ENCODE peak calls at places on chromosomes 12 and 14, in six cellular contexts. One of them, this sample, is unnamed.

GRCh38 chr14:24075485-24076301 is 4.3 kb downstream of the CPNE6 start:
- DNase-seq in fibroblast of pulmonary artery: no peak
- DNase-seq in PC-3: no peak
- DNase-seq in astrocyte of the spinal cord: no peak
- DNase-seq in HCT116: no peak
- DNase-seq in endothelial cell: no peak
- DNase-seq in this sample: no peak

GRCh38 chr14:19800282-19801117 is 3.1 kb upstream of the OR4N2 start:
- DNase-seq in endothelial cell: no peak
- DNase-seq in astrocyte of the spinal cord: no peak
- DNase-seq in PC-3: no peak
- DNase-seq in HCT116: no peak
- DNase-seq in fibroblast of pulmonary artery: no peak
- DNase-seq in this sample: no peak

GRCh38 chr12:2582631-2583616 is 211.8 kb upstream of the FKBP4 start:
- DNase-seq in fibroblast of pulmonary artery: peak
- DNase-seq in PC-3: peak
- DNase-seq in endothelial cell: peak
- DNase-seq in astrocyte of the spinal cord: peak
- DNase-seq in HCT116: peak
- DNase-seq in this sample: peak

GRCh38 chr12:118290130-118290529 is 82.6 kb downstream of the TAOK3 start:
- DNase-seq in HCT116: no peak
- DNase-seq in endothelial cell: no peak
- DNase-seq in PC-3: no peak
- DNase-seq in astrocyte of the spinal cord: peak
- DNase-seq in fibroblast of pulmonary artery: peak
- DNase-seq in this sample: no peak

GRCh38 chr14:55638665-55639064 is 58.7 kb downstream of the KTN1 start:
- DNase-seq in endothelial cell: no peak
- DNase-seq in astrocyte of the spinal cord: no peak
- DNase-seq in fibroblast of pulmonary artery: peak
- DNase-seq in PC-3: no peak
- DNase-seq in HCT116: no peak
- DNase-seq in this sample: no peak

GRCh38 chr12:58314610-58315009 is 373.2 kb downstream of the ATP23 start:
- DNase-seq in PC-3: no peak
- DNase-seq in fibroblast of pulmonary artery: peak
- DNase-seq in endothelial cell: no peak
- DNase-seq in astrocyte of the spinal cord: peak
- DNase-seq in HCT116: no peak
- DNase-seq in this sample: no peak

GRCh38 chr12:104630230-104630670 is 173.5 kb downstream of the CHST11 start:
- DNase-seq in astrocyte of the spinal cord: no peak
- DNase-seq in fibroblast of pulmonary artery: no peak
- DNase-seq in HCT116: no peak
- DNase-seq in PC-3: no peak
- DNase-seq in endothelial cell: no peak
- DNase-seq in this sample: no peak

GRCh38 chr12:56723889-56724659 is 1.0 kb downstream of the NACA start:
- DNase-seq in fibroblast of pulmonary artery: peak
- DNase-seq in endothelial cell: no peak
- DNase-seq in HCT116: no peak
- DNase-seq in astrocyte of the spinal cord: peak
- DNase-seq in PC-3: peak
- DNase-seq in this sample: no peak

GRCh38 chr12:124686885-124687694 is 119.7 kb upstream of the NCOR2 start:
- DNase-seq in endothelial cell: no peak
- DNase-seq in PC-3: no peak
- DNase-seq in HCT116: no peak
- DNase-seq in fibroblast of pulmonary artery: no peak
- DNase-seq in astrocyte of the spinal cord: peak
- DNase-seq in this sample: no peak

GRCh38 chr12:15629108-15629507 is 160.1 kb downstream of the EPS8 start:
- DNase-seq in HCT116: peak
- DNase-seq in endothelial cell: no peak
- DNase-seq in fibroblast of pulmonary artery: peak
- DNase-seq in PC-3: peak
- DNase-seq in astrocyte of the spinal cord: peak
- DNase-seq in this sample: peak

GRCh38 chr12:89618113-89618862 is 90.3 kb downstream of the ATP2B1 start:
- DNase-seq in endothelial cell: no peak
- DNase-seq in PC-3: no peak
- DNase-seq in fibroblast of pulmonary artery: no peak
- DNase-seq in HCT116: no peak
- DNase-seq in astrocyte of the spinal cord: no peak
- DNase-seq in this sample: no peak

GRCh38 chr14:24430143-24430681 is 458 bp downstream of the KHNYN start:
- DNase-seq in PC-3: peak
- DNase-seq in HCT116: no peak
- DNase-seq in fibroblast of pulmonary artery: peak
- DNase-seq in astrocyte of the spinal cord: peak
- DNase-seq in endothelial cell: peak
- DNase-seq in this sample: peak

GRCh38 chr12:15633201-15633600 is 156.0 kb downstream of the EPS8 start:
- DNase-seq in endothelial cell: no peak
- DNase-seq in fibroblast of pulmonary artery: peak
- DNase-seq in astrocyte of the spinal cord: no peak
- DNase-seq in PC-3: no peak
- DNase-seq in HCT116: no peak
- DNase-seq in this sample: no peak

GRCh38 chr12:120381752-120382419 is 12.9 kb upstream of the MSI1 start:
- DNase-seq in astrocyte of the spinal cord: peak
- DNase-seq in HCT116: no peak
- DNase-seq in PC-3: no peak
- DNase-seq in fibroblast of pulmonary artery: peak
- DNase-seq in endothelial cell: no peak
- DNase-seq in this sample: no peak

GRCh38 chr12:56766535-56766934 is 3.4 kb downstream of the HSD17B6 start:
- DNase-seq in astrocyte of the spinal cord: no peak
- DNase-seq in endothelial cell: no peak
- DNase-seq in HCT116: no peak
- DNase-seq in fibroblast of pulmonary artery: no peak
- DNase-seq in PC-3: no peak
- DNase-seq in this sample: no peak

GRCh38 chr14:81589381-81590065 is 55.9 kb upstream of the SEL1L start:
- DNase-seq in HCT116: no peak
- DNase-seq in astrocyte of the spinal cord: no peak
- DNase-seq in fibroblast of pulmonary artery: no peak
- DNase-seq in endothelial cell: no peak
- DNase-seq in PC-3: no peak
- DNase-seq in this sample: no peak

GRCh38 chr12:123767613-123768012 is 5.5 kb downstream of the DNAH10 start:
- DNase-seq in PC-3: no peak
- DNase-seq in fibroblast of pulmonary artery: no peak
- DNase-seq in astrocyte of the spinal cord: no peak
- DNase-seq in HCT116: no peak
- DNase-seq in endothelial cell: no peak
- DNase-seq in this sample: no peak

GRCh38 chr14:93657875-93658274 is 130.4 kb downstream of the PRIMA1 start:
- DNase-seq in astrocyte of the spinal cord: no peak
- DNase-seq in PC-3: no peak
- DNase-seq in fibroblast of pulmonary artery: no peak
- DNase-seq in endothelial cell: no peak
- DNase-seq in HCT116: no peak
- DNase-seq in this sample: no peak

GRCh38 chr12:52149651-52150241 is 42.1 kb downstream of the KRT80 start:
- DNase-seq in PC-3: no peak
- DNase-seq in fibroblast of pulmonary artery: no peak
- DNase-seq in endothelial cell: no peak
- DNase-seq in HCT116: no peak
- DNase-seq in astrocyte of the spinal cord: peak
- DNase-seq in this sample: no peak

GRCh38 chr14:71932229-71932951 is at the start of gene RGS6:
- DNase-seq in endothelial cell: peak
- DNase-seq in fibroblast of pulmonary artery: peak
- DNase-seq in astrocyte of the spinal cord: no peak
- DNase-seq in PC-3: peak
- DNase-seq in HCT116: peak
- DNase-seq in this sample: peak

GRCh38 chr12:100953217-100953616 is 158.6 kb downstream of the ANO4 start:
- DNase-seq in endothelial cell: no peak
- DNase-seq in fibroblast of pulmonary artery: peak
- DNase-seq in HCT116: no peak
- DNase-seq in PC-3: no peak
- DNase-seq in astrocyte of the spinal cord: no peak
- DNase-seq in this sample: no peak

GRCh38 chr12:53131844-53132243 is 28.6 kb downstream of the SOAT2 start:
- DNase-seq in fibroblast of pulmonary artery: no peak
- DNase-seq in HCT116: no peak
- DNase-seq in PC-3: no peak
- DNase-seq in endothelial cell: no peak
- DNase-seq in astrocyte of the spinal cord: no peak
- DNase-seq in this sample: no peak

GRCh38 chr14:99510556-99511139 is 29.4 kb downstream of the CCNK start:
- DNase-seq in PC-3: no peak
- DNase-seq in astrocyte of the spinal cord: no peak
- DNase-seq in endothelial cell: no peak
- DNase-seq in HCT116: no peak
- DNase-seq in fibroblast of pulmonary artery: no peak
- DNase-seq in this sample: no peak

GRCh38 chr12:124497658-124498057 is 69.8 kb downstream of the NCOR2 start:
- DNase-seq in HCT116: no peak
- DNase-seq in PC-3: no peak
- DNase-seq in astrocyte of the spinal cord: peak
- DNase-seq in fibroblast of pulmonary artery: peak
- DNase-seq in endothelial cell: no peak
- DNase-seq in this sample: no peak

DNA sequence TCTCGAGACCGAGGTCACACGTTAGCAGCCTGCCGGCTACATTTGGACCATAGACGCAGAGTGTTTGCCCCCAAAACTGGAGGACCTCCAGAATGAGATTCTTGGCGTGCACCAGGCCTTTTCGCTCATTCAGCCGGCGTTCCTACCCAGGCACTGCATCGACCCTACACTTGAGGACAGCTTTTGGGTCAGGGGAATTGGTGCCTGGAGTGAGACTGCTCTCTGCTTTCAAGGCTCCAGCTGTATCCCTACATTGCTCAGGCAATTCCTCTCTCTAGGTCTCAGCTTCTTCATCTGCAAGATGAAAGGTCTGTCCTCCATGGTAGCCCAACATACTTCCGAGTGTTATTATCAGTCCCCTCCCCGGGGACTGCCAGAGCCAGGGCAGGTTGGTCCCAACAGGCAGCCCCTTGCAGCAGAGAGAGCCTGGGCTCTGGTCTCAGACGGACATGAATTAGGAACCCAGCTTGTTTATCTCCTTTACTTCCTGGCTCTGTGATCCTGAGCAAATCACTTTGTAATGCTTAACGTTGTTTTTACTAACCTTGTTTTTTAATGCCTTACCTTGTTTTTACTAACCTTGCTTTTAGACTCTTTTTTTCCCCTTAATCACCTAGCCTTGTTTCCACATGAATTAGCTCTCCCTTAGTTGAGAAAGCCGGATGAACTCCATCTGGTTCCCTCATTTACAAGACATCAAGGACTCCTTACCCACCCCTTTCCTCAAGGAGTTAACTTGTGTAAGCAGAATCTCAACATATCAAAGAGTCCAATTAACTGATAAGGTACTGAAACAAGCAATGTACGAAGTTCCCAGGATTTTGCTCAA is 892 bp downstream of the TCHP start:
- DNase-seq in endothelial cell: peak
- DNase-seq in fibroblast of pulmonary artery: peak
- DNase-seq in PC-3: peak
- DNase-seq in HCT116: no peak
- DNase-seq in astrocyte of the spinal cord: peak
- DNase-seq in this sample: no peak
- TF ChIP-seq CTCF in endothelial cell: no peak
- TF ChIP-seq CTCF in fibroblast of pulmonary artery: no peak
- TF ChIP-seq CTCF in PC-3: no peak
- TF ChIP-seq CTCF in HCT116: no peak
- TF ChIP-seq CTCF in astrocyte of the spinal cord: no peak
- TF ChIP-seq CTCF in this sample: no peak

DNA sequence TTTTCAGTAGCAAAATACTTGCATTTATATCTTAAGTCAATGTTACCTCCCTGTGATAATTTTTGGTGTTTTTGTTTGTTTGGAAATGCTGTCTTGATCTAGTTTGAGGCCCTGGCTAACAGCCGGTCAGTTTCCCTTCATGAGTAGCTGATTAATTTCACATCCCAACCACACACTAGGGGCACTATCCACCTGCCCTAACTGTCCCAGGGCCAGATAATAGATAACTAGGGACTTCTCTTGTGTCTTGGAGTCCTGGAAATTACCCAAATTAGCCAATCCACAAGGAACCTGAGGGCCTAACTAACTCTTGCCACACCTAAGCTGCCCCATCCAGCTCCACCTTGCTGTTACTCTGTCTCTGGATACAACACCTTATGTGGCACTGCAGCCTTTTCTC is 399.9 kb downstream of the FOXG1 start:
- DNase-seq in fibroblast of pulmonary artery: no peak
- DNase-seq in HCT116: no peak
- DNase-seq in PC-3: peak
- DNase-seq in endothelial cell: no peak
- DNase-seq in astrocyte of the spinal cord: no peak
- DNase-seq in this sample: no peak
- TF ChIP-seq CTCF in fibroblast of pulmonary artery: no peak
- TF ChIP-seq CTCF in HCT116: no peak
- TF ChIP-seq CTCF in PC-3: peak
- TF ChIP-seq CTCF in endothelial cell: no peak
- TF ChIP-seq CTCF in astrocyte of the spinal cord: no peak
- TF ChIP-seq CTCF in this sample: no peak

DNA sequence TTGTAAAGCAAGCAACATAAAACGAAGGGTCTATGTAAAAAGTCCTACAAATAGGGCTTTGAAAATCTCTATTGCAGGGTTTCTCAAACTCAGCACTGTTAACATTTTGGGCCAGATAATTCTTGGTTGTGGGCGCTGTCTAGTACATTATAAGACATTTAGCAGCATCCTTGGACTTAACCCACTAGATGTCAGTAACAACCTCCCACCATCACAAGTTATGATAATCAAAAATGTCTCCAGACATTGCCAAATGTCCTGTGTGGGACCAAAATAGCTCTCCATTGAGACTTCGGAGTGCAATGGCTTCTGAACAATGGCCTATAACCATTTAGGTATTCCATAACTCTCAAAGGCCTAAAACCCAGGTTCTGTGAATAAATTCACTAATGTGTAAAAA is 22.9 kb upstream of the DHRS7 start:
- DNase-seq in fibroblast of pulmonary artery: peak
- DNase-seq in HCT116: no peak
- DNase-seq in endothelial cell: no peak
- DNase-seq in PC-3: peak
- DNase-seq in astrocyte of the spinal cord: no peak
- DNase-seq in this sample: no peak
- TF ChIP-seq CTCF in fibroblast of pulmonary artery: peak
- TF ChIP-seq CTCF in HCT116: peak
- TF ChIP-seq CTCF in endothelial cell: no peak
- TF ChIP-seq CTCF in PC-3: peak
- TF ChIP-seq CTCF in astrocyte of the spinal cord: peak
- TF ChIP-seq CTCF in this sample: no peak

DNA sequence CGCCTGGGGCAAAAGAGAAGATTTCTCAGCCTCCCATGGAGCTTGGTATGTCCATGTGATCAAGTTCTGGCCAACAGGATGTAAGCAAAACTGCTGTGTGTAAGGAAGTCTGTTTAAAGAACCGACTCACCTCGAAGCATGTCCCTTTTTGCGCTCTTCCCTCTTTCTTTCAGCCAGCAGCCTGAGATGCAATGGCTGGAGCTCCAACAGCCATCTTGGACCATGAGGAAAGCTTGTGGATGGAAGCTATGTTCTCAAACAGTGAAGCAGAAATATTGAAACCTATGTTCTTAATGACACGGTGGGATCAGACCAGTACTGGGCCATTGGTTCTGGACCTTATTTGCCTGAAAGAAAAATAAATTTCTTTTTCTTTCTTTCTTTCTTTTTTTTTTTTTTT is 82.3 kb upstream of the SLC24A4 start:
- DNase-seq in PC-3: no peak
- DNase-seq in astrocyte of the spinal cord: no peak
- DNase-seq in fibroblast of pulmonary artery: no peak
- DNase-seq in endothelial cell: no peak
- DNase-seq in HCT116: no peak
- DNase-seq in this sample: no peak
- TF ChIP-seq CTCF in PC-3: no peak
- TF ChIP-seq CTCF in astrocyte of the spinal cord: no peak
- TF ChIP-seq CTCF in fibroblast of pulmonary artery: no peak
- TF ChIP-seq CTCF in endothelial cell: no peak
- TF ChIP-seq CTCF in HCT116: no peak
- TF ChIP-seq CTCF in this sample: no peak